ENCODE peak calls at places on chromosome 22, in five cellular contexts. One of them, this sample, is unnamed.

GRCh38 chr22:38347181-38347943 is 30.1 kb upstream of the CSNK1E start:
- DNase-seq in transverse colon: no peak
- DNase-seq in breast epithelium: no peak
- DNase-seq in GM12878: no peak
- DNase-seq in prostate gland: no peak
- DNase-seq in this sample: peak; percentile 81

GRCh38 chr22:22800716-22801115 is 86.9 kb upstream of the IGLL5 start:
- DNase-seq in transverse colon: no peak
- DNase-seq in GM12878: no peak
- DNase-seq in breast epithelium: no peak
- DNase-seq in prostate gland: no peak
- DNase-seq in this sample: peak; percentile 79

GRCh38 chr22:39567135-39567946 is 3.2 kb upstream of the CACNA1I start:
- DNase-seq in transverse colon: peak; percentile 19
- DNase-seq in prostate gland: no peak
- DNase-seq in breast epithelium: no peak
- DNase-seq in GM12878: no peak
- DNase-seq in this sample: no peak

GRCh38 chr22:28075260-28075981 is 156.4 kb upstream of the PITPNB start:
- DNase-seq in transverse colon: peak; percentile 8
- DNase-seq in GM12878: no peak
- DNase-seq in prostate gland: no peak
- DNase-seq in breast epithelium: no peak
- DNase-seq in this sample: no peak

GRCh38 chr22:48489551-48490512 is 1337.8 kb downstream of the BRD1 start:
- DNase-seq in breast epithelium: peak; percentile 46
- DNase-seq in GM12878: no peak
- DNase-seq in prostate gland: no peak
- DNase-seq in transverse colon: no peak
- DNase-seq in this sample: no peak

GRCh38 chr22:32957093-32957835 is 100.9 kb downstream of the SYN3 start:
- DNase-seq in transverse colon: no peak
- DNase-seq in breast epithelium: no peak
- DNase-seq in prostate gland: no peak
- DNase-seq in GM12878: no peak
- DNase-seq in this sample: no peak

GRCh38 chr22:39545310-39546063 is 12.9 kb upstream of the RPS19BP1 start:
- DNase-seq in breast epithelium: no peak
- DNase-seq in GM12878: no peak
- DNase-seq in transverse colon: peak; percentile 47
- DNase-seq in prostate gland: no peak
- DNase-seq in this sample: no peak

GRCh38 chr22:37749831-37750595 is 53.2 kb downstream of the TRIOBP start:
- DNase-seq in breast epithelium: no peak
- DNase-seq in transverse colon: no peak
- DNase-seq in prostate gland: peak; percentile 74
- DNase-seq in GM12878: no peak
- DNase-seq in this sample: no peak

GRCh38 chr22:23754980-23755636 is 883 bp upstream of the VPREB3 start:
- DNase-seq in transverse colon: no peak
- DNase-seq in prostate gland: no peak
- DNase-seq in GM12878: no peak
- DNase-seq in breast epithelium: no peak
- DNase-seq in this sample: no peak

GRCh38 chr22:44648821-44649566 is 53.0 kb upstream of the PRR5 start:
- DNase-seq in breast epithelium: no peak
- DNase-seq in GM12878: no peak
- DNase-seq in prostate gland: no peak
- DNase-seq in transverse colon: peak; percentile 31
- DNase-seq in this sample: no peak

GRCh38 chr22:25736378-25737011 is 5.5 kb upstream of the MYO18B start:
- DNase-seq in prostate gland: no peak
- DNase-seq in breast epithelium: no peak
- DNase-seq in transverse colon: no peak
- DNase-seq in GM12878: no peak
- DNase-seq in this sample: no peak

DNA sequence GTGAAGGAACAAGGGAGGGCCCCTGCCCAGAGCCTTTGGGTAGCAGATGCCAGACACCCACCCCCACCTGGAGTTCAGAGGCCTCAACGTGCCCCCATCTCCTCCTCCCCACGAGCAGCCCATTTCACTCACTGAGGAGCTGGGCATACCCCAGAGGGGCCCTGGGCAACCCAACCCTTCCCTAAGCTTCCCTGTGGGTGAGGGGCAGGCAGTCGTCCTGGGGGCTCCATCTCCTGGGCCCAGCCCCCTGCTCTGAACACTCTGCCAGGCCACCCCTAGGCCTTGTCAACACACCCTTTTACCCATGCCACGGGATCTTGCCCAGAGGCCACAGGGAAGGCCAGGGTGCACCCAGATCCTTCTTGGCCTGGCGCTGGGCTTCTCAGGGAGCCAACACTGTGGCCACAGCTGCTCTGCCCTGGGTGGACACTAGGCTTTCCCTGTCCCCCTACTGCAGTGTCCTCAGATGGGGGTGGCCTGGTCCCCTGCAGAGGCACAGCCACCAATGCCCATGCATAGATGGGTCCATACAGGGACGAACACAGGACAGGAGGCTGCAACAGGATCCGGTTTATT is 3.4 kb downstream of the SLC25A1 start:
- DNase-seq in breast epithelium: no peak
- DNase-seq in prostate gland: no peak
- DNase-seq in transverse colon: no peak
- DNase-seq in GM12878: no peak
- DNase-seq in this sample: no peak
- TF ChIP-seq POLR2AphosphoS5 in breast epithelium: no peak
- TF ChIP-seq POLR2AphosphoS5 in prostate gland: no peak
- TF ChIP-seq POLR2AphosphoS5 in transverse colon: no peak
- TF ChIP-seq POLR2AphosphoS5 in GM12878: no peak
- TF ChIP-seq POLR2AphosphoS5 in this sample: no peak

GRCh38 chr22:50101870-50102565 is 12.2 kb downstream of the MOV10L1 start:
- DNase-seq in breast epithelium: no peak
- DNase-seq in transverse colon: no peak
- DNase-seq in prostate gland: no peak
- DNase-seq in GM12878: no peak
- DNase-seq in this sample: no peak

GRCh38 chr22:50107529-50107928 is 17.7 kb downstream of the MOV10L1 start:
- DNase-seq in GM12878: no peak
- DNase-seq in prostate gland: no peak
- DNase-seq in transverse colon: no peak
- DNase-seq in breast epithelium: no peak
- DNase-seq in this sample: no peak

GRCh38 chr22:50102946-50103345 is 13.1 kb downstream of the MOV10L1 start:
- DNase-seq in GM12878: no peak
- DNase-seq in breast epithelium: no peak
- DNase-seq in transverse colon: no peak
- DNase-seq in prostate gland: no peak
- DNase-seq in this sample: no peak

GRCh38 chr22:50105529-50106100 is 15.8 kb downstream of the MOV10L1 start:
- DNase-seq in transverse colon: no peak
- DNase-seq in prostate gland: peak; percentile 27
- DNase-seq in GM12878: peak; percentile 33
- DNase-seq in breast epithelium: no peak
- DNase-seq in this sample: no peak

DNA sequence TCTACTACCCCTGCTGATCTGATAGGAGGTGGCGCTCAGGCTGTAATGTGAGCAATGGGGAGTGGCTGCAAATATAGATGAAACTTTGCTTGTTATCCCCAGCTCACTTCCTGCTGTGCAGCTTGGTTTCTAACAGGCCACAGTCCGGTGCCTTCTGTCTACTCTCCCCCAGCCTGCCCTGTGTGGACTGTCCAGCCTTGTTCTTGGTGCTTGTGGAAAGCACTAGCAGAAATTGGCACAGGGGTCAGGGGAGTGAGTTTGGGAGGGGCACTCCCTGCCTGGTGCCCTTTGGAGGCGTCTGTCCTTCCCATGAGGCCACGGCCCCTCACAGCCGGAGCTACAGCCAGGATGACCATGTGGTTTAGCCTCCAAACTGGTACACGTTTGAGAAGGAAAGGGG is 14.3 kb downstream of the MOV10L1 start:
- DNase-seq in prostate gland: no peak
- DNase-seq in GM12878: no peak
- DNase-seq in transverse colon: no peak
- DNase-seq in breast epithelium: no peak
- DNase-seq in this sample: no peak
- TF ChIP-seq POLR2A in prostate gland: no peak
- TF ChIP-seq POLR2A in GM12878: no peak
- TF ChIP-seq POLR2A in transverse colon: no peak
- TF ChIP-seq POLR2A in breast epithelium: no peak
- TF ChIP-seq POLR2A in this sample: no peak

DNA sequence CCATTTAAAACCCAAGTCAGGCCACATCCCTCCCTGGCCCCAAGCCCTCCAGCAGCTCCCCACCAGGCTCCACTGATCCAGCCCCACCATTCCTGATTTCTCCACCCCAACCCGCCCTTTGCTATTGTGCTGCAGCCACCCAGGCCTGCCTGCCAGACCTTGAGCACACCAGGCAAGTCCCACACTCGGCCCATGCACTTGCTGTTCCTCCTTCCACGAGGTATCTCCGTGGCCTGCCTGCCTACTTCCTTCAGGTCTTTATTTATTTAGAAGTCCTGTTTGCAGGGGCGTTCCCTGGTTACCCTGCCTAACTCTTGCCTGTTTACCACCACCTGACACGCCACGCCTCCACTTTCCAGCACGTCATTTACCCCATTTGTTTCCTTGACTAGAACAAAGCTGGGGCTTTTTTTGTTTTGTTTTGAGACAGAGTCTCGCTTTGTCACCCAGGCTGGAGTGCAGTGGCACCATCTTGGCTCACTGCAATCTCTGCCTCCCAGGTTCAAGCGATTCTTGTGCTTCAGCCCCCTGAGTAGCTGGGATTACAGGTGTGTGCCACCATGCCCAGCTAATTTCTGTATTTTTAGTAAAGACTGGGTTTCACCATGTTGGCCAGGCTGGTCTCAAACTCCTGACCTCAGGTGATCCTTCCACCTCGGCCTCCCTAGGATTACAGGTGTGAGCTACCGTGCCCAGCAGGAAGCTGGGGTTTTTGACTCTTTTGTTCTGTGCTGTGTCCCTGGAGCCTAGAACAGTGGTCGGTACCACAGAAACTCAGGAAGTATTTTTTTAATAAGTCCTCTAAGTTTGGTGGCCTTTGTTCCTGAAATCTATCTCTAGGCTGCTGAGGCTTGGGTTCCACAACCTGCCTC is 6.7 kb downstream of the CENPM start:
- DNase-seq in breast epithelium: peak; percentile 67
- DNase-seq in transverse colon: peak; percentile 94
- DNase-seq in prostate gland: peak; percentile 75
- DNase-seq in GM12878: peak; percentile 98
- DNase-seq in this sample: no peak
- TF ChIP-seq POLR2AphosphoS5 in breast epithelium: no peak
- TF ChIP-seq POLR2AphosphoS5 in transverse colon: peak; percentile 95
- TF ChIP-seq POLR2AphosphoS5 in prostate gland: peak; percentile 80
- TF ChIP-seq POLR2AphosphoS5 in GM12878: peak; percentile 95
- TF ChIP-seq POLR2AphosphoS5 in this sample: no peak

GRCh38 chr22:20205464-20205963 is 54.7 kb upstream of the CCDC188 start:
- DNase-seq in GM12878: no peak
- DNase-seq in transverse colon: no peak
- DNase-seq in breast epithelium: no peak
- DNase-seq in prostate gland: no peak
- DNase-seq in this sample: no peak

GRCh38 chr22:20204281-20204680 is 53.4 kb upstream of the CCDC188 start:
- DNase-seq in transverse colon: no peak
- DNase-seq in GM12878: no peak
- DNase-seq in prostate gland: no peak
- DNase-seq in breast epithelium: no peak
- DNase-seq in this sample: no peak

GRCh38 chr22:20205964-20206708 is 55.3 kb upstream of the CCDC188 start:
- DNase-seq in GM12878: peak; percentile 54
- DNase-seq in transverse colon: peak; percentile 78
- DNase-seq in prostate gland: peak; percentile 46
- DNase-seq in breast epithelium: no peak
- DNase-seq in this sample: no peak

GRCh38 chr22:20203142-20204099 is 52.6 kb upstream of the CCDC188 start:
- DNase-seq in breast epithelium: no peak
- DNase-seq in transverse colon: no peak
- DNase-seq in prostate gland: no peak
- DNase-seq in GM12878: no peak
- DNase-seq in this sample: no peak

DNA sequence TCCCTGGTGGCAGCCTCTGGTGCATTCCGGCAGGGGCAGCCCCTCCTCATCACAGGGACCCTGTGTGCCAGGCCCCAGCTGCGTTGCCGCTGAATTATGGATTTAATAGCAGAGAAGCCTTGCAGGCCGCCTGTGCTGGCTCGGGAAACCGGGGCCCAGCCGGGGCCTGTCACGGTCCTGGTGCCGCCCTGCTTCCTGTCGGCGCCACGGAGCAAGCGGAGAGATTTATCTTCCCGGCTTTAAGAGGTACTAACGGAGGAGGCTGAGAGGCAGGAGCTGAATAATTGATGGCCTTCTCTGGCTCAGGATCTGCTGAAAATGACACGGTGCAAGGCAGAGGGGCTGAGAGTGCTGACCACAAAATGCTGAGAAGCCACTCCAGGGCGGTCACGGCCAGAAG is 54.0 kb upstream of the CCDC188 start:
- DNase-seq in GM12878: no peak
- DNase-seq in breast epithelium: no peak
- DNase-seq in transverse colon: no peak
- DNase-seq in prostate gland: no peak
- DNase-seq in this sample: no peak
- TF ChIP-seq POLR2A in GM12878: no peak
- TF ChIP-seq POLR2A in breast epithelium: no peak
- TF ChIP-seq POLR2A in transverse colon: no peak
- TF ChIP-seq POLR2A in prostate gland: no peak
- TF ChIP-seq POLR2A in this sample: no peak

DNA sequence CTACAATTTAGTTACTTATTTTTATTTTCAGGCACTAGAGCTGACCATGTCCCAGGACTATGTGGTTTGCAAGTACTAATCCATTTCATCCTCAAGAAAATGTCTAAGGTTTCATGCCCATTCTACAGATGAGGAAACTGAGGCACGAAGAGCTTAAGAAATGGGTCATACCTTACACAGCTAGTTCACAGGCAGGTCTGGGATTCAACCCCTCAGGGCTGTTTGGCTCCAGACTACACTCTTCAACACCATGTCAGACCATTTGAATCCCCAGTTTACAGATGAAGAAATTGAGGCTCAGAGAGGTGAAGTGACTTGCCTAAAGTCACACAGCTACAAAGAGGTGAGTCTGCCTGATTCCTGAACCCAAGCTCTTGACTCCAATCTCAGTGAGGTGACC is 144.1 kb downstream of the MIAT start:
- DNase-seq in GM12878: no peak
- DNase-seq in transverse colon: no peak
- DNase-seq in prostate gland: no peak
- DNase-seq in breast epithelium: no peak
- DNase-seq in this sample: no peak
- TF ChIP-seq POLR2AphosphoS5 in GM12878: no peak
- TF ChIP-seq POLR2AphosphoS5 in transverse colon: no peak
- TF ChIP-seq POLR2AphosphoS5 in prostate gland: no peak
- TF ChIP-seq POLR2AphosphoS5 in breast epithelium: no peak
- TF ChIP-seq POLR2AphosphoS5 in this sample: no peak